ENCODE peak calls at places on chromosomes 3 and 15, in seven cellular contexts. O, I, T, X, V, F and R are unnamed samples.

GRCh38 chr3:75906555-75907112 is 121.3 kb upstream of the ZNF717 start:
- DNase-seq in O (no peak), F (no peak), I (no peak), X (no peak), T (no peak), V (no peak), R (peak)

GRCh38 chr15:50358805-50359204 is 3.8 kb upstream of the GABPB1 start:
- DNase-seq in O (peak), V (peak), T (no peak), X (peak), I (no peak), F (no peak), R (no peak)

GRCh38 chr15:66864086-66864830 is 162.2 kb downstream of the SMAD6 start:
- DNase-seq in X (no peak), O (no peak), T (no peak), I (peak), V (no peak), F (no peak), R (no peak)

GRCh38 chr3:46541856-46542255 is 24.2 kb downstream of the LRRC2 start:
- DNase-seq in O (peak), T (no peak), I (no peak), F (no peak), X (peak), V (no peak), R (no peak)

GRCh38 chr3:186640473-186640818 is 247 bp downstream of the FETUB start:
- DNase-seq in O (no peak), X (no peak), F (no peak), I (peak), V (peak), T (no peak), R (no peak)

GRCh38 chr15:31372635-31373091 is 46.0 kb downstream of the KLF13 start:
- DNase-seq in X (no peak), I (peak), O (no peak), T (no peak), V (peak), F (no peak), R (no peak)

GRCh38 chr3:66210687-66211295 is 10.0 kb upstream of the SLC25A26 start:
- DNase-seq in I (peak), X (no peak), O (no peak), V (no peak), T (no peak), F (no peak), R (no peak)

GRCh38 chr3:71018794-71019193 is 564.7 kb downstream of the FOXP1 start:
- DNase-seq in X (no peak), O (no peak), F (no peak), V (no peak), I (no peak), T (no peak), R (no peak)

GRCh38 chr3:189941679-189942078 is 179.0 kb downstream of the P3H2 start:
- DNase-seq in T (no peak), X (no peak), O (no peak), V (peak), I (no peak), F (no peak), R (no peak)

GRCh38 chr3:60294181-60294580 is 957.1 kb downstream of the FHIT start:
- DNase-seq in I (no peak), F (no peak), T (no peak), O (peak), X (no peak), V (no peak), R (no peak)

GRCh38 chr15:71802770-71803169 is 7.6 kb upstream of the NR2E3 start:
- DNase-seq in O (no peak), I (no peak), V (no peak), X (peak), T (no peak), F (no peak), R (no peak)

GRCh38 chr3:194686414-194686815 is 732 bp downstream of the FAM43A start:
- DNase-seq in X (no peak), O (no peak), T (no peak), F (no peak), I (no peak), V (no peak), R (no peak)

GRCh38 chr15:20106026-20106425 is 435.6 kb downstream of the GOLGA6L6 start:
- DNase-seq in T (no peak), I (peak), X (no peak), F (no peak), O (no peak), V (no peak), R (peak)

GRCh38 chr3:14632445-14632930 is 19.1 kb upstream of the CCDC174 start:
- DNase-seq in F (no peak), V (no peak), X (no peak), T (no peak), I (no peak), O (no peak), R (no peak)

GRCh38 chr15:90300988-90301715 is 35.7 kb downstream of the NGRN start:
- DNase-seq in T (peak), O (no peak), I (peak), F (peak), X (peak), V (peak), R (no peak)

GRCh38 chr3:49004352-49005297 is 2.6 kb upstream of the WDR6 start:
- DNase-seq in O (no peak), X (no peak), V (no peak), T (no peak), I (peak), F (no peak), R (no peak)

GRCh38 chr3:139935071-139935865 is at the start of gene CLSTN2:
- DNase-seq in O (peak), F (no peak), I (peak), X (peak), T (no peak), V (peak), R (peak)

GRCh38 chr3:172347895-172348680 is 100.2 kb downstream of the GHSR start:
- DNase-seq in V (no peak), I (no peak), O (no peak), X (no peak), T (no peak), F (no peak), R (no peak)

GRCh38 chr15:27231811-27232210 is 260.8 kb downstream of the GABRG3 start:
- DNase-seq in O (no peak), I (no peak), V (no peak), X (no peak), F (no peak), T (no peak), R (no peak)

GRCh38 chr15:52351206-52351907 is 55.8 kb upstream of the MYO5C start:
- DNase-seq in X (no peak), O (peak), V (no peak), I (no peak), F (no peak), T (no peak), R (no peak)